ENCODE peak calls at places on chromosomes 6 and 20, in eight cellular contexts. R is heart right ventricle, A is astrocyte of the cerebellum, I is GM06990, C is choroid plexus epithelial cell, Y is cardiac muscle cell, X is sigmoid colon, B is astrocyte. E is an unnamed sample.

GRCh38 chr6:7787137-7787575 is 61.3 kb downstream of the BMP6 start:
- DNase-seq in R (no peak), A (peak; percentile 37), I (no peak), C (peak; percentile 87), Y (peak; percentile 96), X (peak; percentile 75), B (peak; percentile 96), E (peak; percentile 75)

GRCh38 chr20:62362991-62363919 is 3.9 kb downstream of the LAMA5 start:
- DNase-seq in R (peak; percentile 31), A (no peak), I (no peak), C (no peak), Y (no peak), X (peak; percentile 90), B (no peak), E (no peak)

GRCh38 chr6:105459884-105460283 is 57.0 kb upstream of the PREP start:
- DNase-seq in R (no peak), A (no peak), I (peak; percentile 20), C (peak; percentile 26), Y (peak; percentile 29), X (no peak), B (peak; percentile 64), E (no peak)

GRCh38 chr20:36181934-36182603 is 27.5 kb downstream of the EPB41L1 start:
- DNase-seq in R (no peak), A (no peak), I (no peak), C (peak; percentile 77), Y (peak; percentile 68), X (no peak), B (peak; percentile 22), E (no peak)

GRCh38 chr6:124463271-124463670 is 499.0 kb upstream of the RNF217 start:
- DNase-seq in R (no peak), A (no peak), I (no peak), C (no peak), Y (no peak), X (no peak), B (no peak), E (no peak)

GRCh38 chr6:26598267-26598666 is 1.5 kb downstream of the ABT1 start:
- DNase-seq in R (no peak), A (no peak), I (no peak), C (no peak), Y (no peak), X (no peak), B (no peak), E (no peak)

GRCh38 chr20:51906049-51906448 is 103.7 kb upstream of the SALL4 start:
- DNase-seq in R (no peak), A (no peak), I (no peak), C (no peak), Y (no peak), X (no peak), B (no peak), E (no peak)

GRCh38 chr6:111600588-111601440 is 4.9 kb downstream of the TRAF3IP2 start:
- DNase-seq in R (no peak), A (no peak), I (no peak), C (no peak), Y (no peak), X (peak; percentile 75), B (no peak), E (no peak)

GRCh38 chr20:45229264-45230056 is 8.3 kb downstream of the SEMG2 start:
- DNase-seq in R (peak; percentile 13), A (no peak), I (peak; percentile 48), C (peak; percentile 7), Y (peak; percentile 21), X (no peak), B (no peak), E (no peak)

GRCh38 chr20:58129736-58130135 is 98.7 kb downstream of the ANKRD60 start:
- DNase-seq in R (no peak), A (no peak), I (no peak), C (no peak), Y (no peak), X (no peak), B (no peak), E (no peak)

GRCh38 chr20:53331151-53331973 is 262.3 kb downstream of the ZNF217 start:
- DNase-seq in R (no peak), A (peak; percentile 3), I (no peak), C (peak; percentile 2), Y (peak; percentile 31), X (no peak), B (peak; percentile 72), E (no peak)

GRCh38 chr6:2608508-2608907 is 142.2 kb downstream of the MYLK4 start:
- DNase-seq in R (no peak), A (no peak), I (no peak), C (no peak), Y (no peak), X (no peak), B (no peak), E (no peak)

GRCh38 chr6:139436521-139437348 is 62.3 kb upstream of the CITED2 start:
- DNase-seq in R (no peak), A (peak; percentile 34), I (no peak), C (no peak), Y (no peak), X (no peak), B (peak; percentile 83), E (no peak)

GRCh38 chr6:52536424-52536916 is 40.4 kb downstream of the TRAM2 start:
- DNase-seq in R (no peak), A (no peak), I (peak; percentile 67), C (no peak), Y (no peak), X (no peak), B (no peak), E (no peak)
- H3K4me3 ChIP-seq in R (no peak overlapping the region), A (no peak overlapping the region), I (no peak overlapping the region), C (no peak overlapping the region), Y (no peak overlapping the region), X (no peak overlapping the region), B (no peak overlapping the region), E (no peak overlapping the region)

GRCh38 chr6:142835787-142836186 is 109.2 kb downstream of the HIVEP2 start:
- DNase-seq in R (no peak), A (no peak), I (no peak), C (no peak), Y (no peak), X (no peak), B (no peak), E (no peak)

GRCh38 chr6:142839686-142840040 is 105.3 kb downstream of the HIVEP2 start:
- DNase-seq in R (no peak), A (no peak), I (no peak), C (no peak), Y (no peak), X (no peak), B (no peak), E (no peak)

GRCh38 chr6:142841915-142842314 is 103.1 kb downstream of the HIVEP2 start:
- DNase-seq in R (no peak), A (no peak), I (no peak), C (no peak), Y (no peak), X (no peak), B (no peak), E (no peak)

GRCh38 chr6:142842423-142843261 is 102.3 kb downstream of the HIVEP2 start:
- DNase-seq in R (no peak), A (no peak), I (peak; percentile 86), C (peak; percentile 69), Y (peak; percentile 38), X (no peak), B (peak; percentile 82), E (no peak)

DNA sequence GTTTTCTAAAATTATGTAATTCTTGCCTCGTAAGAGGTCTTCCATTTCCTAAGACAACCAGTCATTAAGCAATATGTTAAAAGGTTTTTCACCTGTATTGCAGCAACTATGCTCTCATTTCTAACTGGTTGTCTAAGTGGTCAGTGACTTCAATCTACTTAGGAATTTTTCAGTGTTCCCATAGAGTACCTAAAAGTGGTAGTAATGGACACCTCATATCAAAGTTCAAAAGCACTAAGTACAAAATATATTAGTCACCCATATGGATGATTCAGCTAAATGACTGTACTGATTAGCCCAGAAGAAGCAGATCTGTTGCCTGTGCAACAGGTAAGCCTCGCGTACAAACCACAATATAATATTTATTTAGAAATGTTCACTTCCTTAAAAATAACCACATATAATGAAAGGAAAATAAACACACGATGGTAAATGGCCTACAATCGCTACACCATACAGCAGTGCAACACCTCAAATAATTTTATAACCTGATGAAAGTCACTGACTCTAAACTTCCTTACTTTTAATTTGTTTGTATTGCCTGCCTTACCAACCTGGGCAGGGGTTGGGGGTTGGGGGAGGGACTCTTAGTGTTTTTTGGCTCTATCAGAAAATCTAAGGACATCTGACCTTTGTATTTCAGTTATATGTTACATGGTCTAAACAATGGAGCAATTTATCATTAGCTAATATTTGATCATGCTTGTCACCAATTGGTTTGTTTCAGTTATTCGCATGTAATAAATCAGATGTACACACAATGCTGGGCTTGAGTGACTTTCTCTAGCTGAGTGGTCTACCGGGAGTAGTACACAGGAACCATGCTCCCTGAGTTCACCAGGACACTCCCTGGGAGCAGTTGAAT is 105.9 kb downstream of the HIVEP2 start:
- DNase-seq in R (no peak), A (no peak), I (no peak), C (peak; percentile 52), Y (no peak), X (no peak), B (peak; percentile 78), E (no peak)
- H3K4me3 ChIP-seq in R (no peak overlapping the region), A (no peak overlapping the region), I (peak overlapping the region; percentile 22), C (no peak overlapping the region), Y (no peak overlapping the region), X (no peak overlapping the region), B (no peak overlapping the region), E (no peak overlapping the region)

DNA sequence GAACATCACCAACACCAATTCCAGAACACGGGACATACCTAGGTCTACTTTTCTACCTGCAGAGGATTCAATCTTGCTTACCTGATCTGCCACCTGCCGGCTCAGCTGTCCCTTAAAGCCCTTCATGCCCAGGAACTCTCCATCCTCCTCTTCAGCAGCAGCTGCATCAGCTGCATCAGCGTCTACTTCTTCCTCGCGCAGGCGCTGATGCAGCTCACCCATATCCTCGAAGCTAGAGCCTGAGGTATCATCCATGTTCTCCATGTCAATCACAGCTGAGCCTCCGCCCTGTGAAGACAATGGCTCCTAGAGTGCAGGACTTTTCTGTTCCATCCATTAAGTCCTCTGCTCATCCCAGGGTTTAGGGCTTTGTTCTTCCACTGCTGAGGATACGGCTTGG is 918 bp downstream of the YIPF3 start:
- DNase-seq in R (no peak), A (no peak), I (no peak), C (no peak), Y (no peak), X (no peak), B (no peak), E (no peak)
- H3K4me3 ChIP-seq in R (peak overlapping the region; percentile 68), A (peak overlapping the region; percentile 100), I (peak overlapping the region; percentile 96), C (peak overlapping the region; percentile 98), Y (peak overlapping the region; percentile 86), X (peak overlapping the region; percentile 94), B (peak overlapping the region; percentile 99), E (peak overlapping the region; percentile 58)

GRCh38 chr6:41561386-41561785 is 15.2 kb downstream of the FOXP4 start:
- DNase-seq in R (no peak), A (no peak), I (no peak), C (no peak), Y (no peak), X (no peak), B (no peak), E (no peak)

GRCh38 chr6:41558033-41558807 is 12.0 kb downstream of the FOXP4 start:
- DNase-seq in R (no peak), A (no peak), I (no peak), C (no peak), Y (no peak), X (no peak), B (peak; percentile 33), E (no peak)

GRCh38 chr6:41561931-41562632 is 15.9 kb downstream of the FOXP4 start:
- DNase-seq in R (no peak), A (no peak), I (no peak), C (no peak), Y (no peak), X (no peak), B (no peak), E (no peak)

GRCh38 chr6:41560440-41561192 is 14.4 kb downstream of the FOXP4 start:
- DNase-seq in R (peak; percentile 75), A (no peak), I (peak; percentile 81), C (no peak), Y (peak; percentile 74), X (peak; percentile 84), B (no peak), E (no peak)

GRCh38 chr6:41559655-41560439 is 13.7 kb downstream of the FOXP4 start:
- DNase-seq in R (no peak), A (no peak), I (no peak), C (no peak), Y (peak; percentile 15), X (no peak), B (no peak), E (no peak)
- H3K4me3 ChIP-seq in R (peak overlapping the region; percentile 52), A (peak overlapping the region; percentile 37), I (peak overlapping the region; percentile 63), C (no peak overlapping the region), Y (peak overlapping the region; percentile 29), X (peak overlapping the region; percentile 46), B (peak overlapping the region; percentile 53), E (peak overlapping the region; percentile 46)

E was measured in AG04449.